ENCODE peak calls at places on chromosomes 12 and 14, in ten cellular contexts. One of them, this sample, is unnamed.

GRCh38 chr12:50665170-50665569 is 98.7 kb upstream of the ATF1 start:
- DNase-seq in EL: no peak
- DNase-seq in cardiac fibroblast: no peak
- DNase-seq in naive thymus-derived CD4-positive, alpha-beta T cell: no peak
- DNase-seq in OCI-LY7: no peak
- DNase-seq in A673: no peak
- DNase-seq in COR-L47: no peak
- DNase-seq in activated T-cell treated with anti-CD3 and anti-CD28 coated beads for 1 hour: no peak
- DNase-seq in pancreas: no peak
- DNase-seq in AG09309: no peak
- DNase-seq in this sample: no peak

GRCh38 chr12:50057896-50058670 is 687 bp downstream of the ASIC1 start:
- DNase-seq in pancreas: no peak
- DNase-seq in activated T-cell treated with anti-CD3 and anti-CD28 coated beads for 1 hour: no peak
- DNase-seq in AG09309: no peak
- DNase-seq in COR-L47: no peak
- DNase-seq in naive thymus-derived CD4-positive, alpha-beta T cell: no peak
- DNase-seq in cardiac fibroblast: no peak
- DNase-seq in EL: no peak
- DNase-seq in OCI-LY7: no peak
- DNase-seq in A673: no peak
- DNase-seq in this sample: peak

GRCh38 chr14:100691395-100692025 is 35.2 kb upstream of the DLK1 start:
- DNase-seq in OCI-LY7: no peak
- DNase-seq in A673: peak
- DNase-seq in cardiac fibroblast: no peak
- DNase-seq in naive thymus-derived CD4-positive, alpha-beta T cell: no peak
- DNase-seq in AG09309: no peak
- DNase-seq in COR-L47: peak
- DNase-seq in EL: no peak
- DNase-seq in pancreas: peak
- DNase-seq in activated T-cell treated with anti-CD3 and anti-CD28 coated beads for 1 hour: no peak
- DNase-seq in this sample: no peak

GRCh38 chr12:117640511-117640910 is 279.1 kb upstream of the NOS1 start:
- DNase-seq in A673: no peak
- DNase-seq in activated T-cell treated with anti-CD3 and anti-CD28 coated beads for 1 hour: no peak
- DNase-seq in naive thymus-derived CD4-positive, alpha-beta T cell: no peak
- DNase-seq in AG09309: no peak
- DNase-seq in COR-L47: no peak
- DNase-seq in OCI-LY7: no peak
- DNase-seq in EL: no peak
- DNase-seq in cardiac fibroblast: no peak
- DNase-seq in pancreas: no peak
- DNase-seq in this sample: no peak

GRCh38 chr12:94618995-94619695 is 31.2 kb downstream of the TMCC3 start:
- DNase-seq in AG09309: peak
- DNase-seq in naive thymus-derived CD4-positive, alpha-beta T cell: no peak
- DNase-seq in OCI-LY7: no peak
- DNase-seq in EL: peak
- DNase-seq in cardiac fibroblast: peak
- DNase-seq in activated T-cell treated with anti-CD3 and anti-CD28 coated beads for 1 hour: no peak
- DNase-seq in pancreas: no peak
- DNase-seq in A673: no peak
- DNase-seq in COR-L47: no peak
- DNase-seq in this sample: no peak

GRCh38 chr12:64670856-64671639 is 60.8 kb downstream of the RASSF3 start:
- DNase-seq in pancreas: no peak
- DNase-seq in OCI-LY7: no peak
- DNase-seq in naive thymus-derived CD4-positive, alpha-beta T cell: no peak
- DNase-seq in AG09309: no peak
- DNase-seq in EL: peak
- DNase-seq in COR-L47: no peak
- DNase-seq in activated T-cell treated with anti-CD3 and anti-CD28 coated beads for 1 hour: no peak
- DNase-seq in cardiac fibroblast: peak
- DNase-seq in A673: peak
- DNase-seq in this sample: no peak

GRCh38 chr12:14843425-14843887 is at the start of gene ART4:
- DNase-seq in cardiac fibroblast: no peak
- DNase-seq in OCI-LY7: no peak
- DNase-seq in EL: no peak
- DNase-seq in AG09309: no peak
- DNase-seq in naive thymus-derived CD4-positive, alpha-beta T cell: no peak
- DNase-seq in A673: no peak
- DNase-seq in activated T-cell treated with anti-CD3 and anti-CD28 coated beads for 1 hour: no peak
- DNase-seq in COR-L47: no peak
- DNase-seq in pancreas: peak
- DNase-seq in this sample: no peak

GRCh38 chr12:70005864-70006618 is 181.0 kb downstream of the MYRFL start:
- DNase-seq in AG09309: no peak
- DNase-seq in pancreas: no peak
- DNase-seq in COR-L47: no peak
- DNase-seq in OCI-LY7: no peak
- DNase-seq in naive thymus-derived CD4-positive, alpha-beta T cell: no peak
- DNase-seq in activated T-cell treated with anti-CD3 and anti-CD28 coated beads for 1 hour: no peak
- DNase-seq in A673: no peak
- DNase-seq in EL: no peak
- DNase-seq in cardiac fibroblast: no peak
- DNase-seq in this sample: no peak

GRCh38 chr12:124915249-124916236 is 1.1 kb upstream of the UBC start:
- DNase-seq in naive thymus-derived CD4-positive, alpha-beta T cell: no peak
- DNase-seq in AG09309: no peak
- DNase-seq in COR-L47: no peak
- DNase-seq in A673: no peak
- DNase-seq in OCI-LY7: no peak
- DNase-seq in EL: peak
- DNase-seq in activated T-cell treated with anti-CD3 and anti-CD28 coated beads for 1 hour: peak
- DNase-seq in cardiac fibroblast: peak
- DNase-seq in pancreas: no peak
- DNase-seq in this sample: no peak

GRCh38 chr12:121626853-121627623 is 708 bp downstream of the ORAI1 start:
- DNase-seq in activated T-cell treated with anti-CD3 and anti-CD28 coated beads for 1 hour: peak
- DNase-seq in COR-L47: peak
- DNase-seq in EL: peak
- DNase-seq in pancreas: peak
- DNase-seq in A673: peak
- DNase-seq in OCI-LY7: peak
- DNase-seq in naive thymus-derived CD4-positive, alpha-beta T cell: peak
- DNase-seq in cardiac fibroblast: peak
- DNase-seq in AG09309: no peak
- DNase-seq in this sample: peak

GRCh38 chr12:97308576-97309198 is 153.9 kb upstream of the RMST start:
- DNase-seq in naive thymus-derived CD4-positive, alpha-beta T cell: peak
- DNase-seq in AG09309: peak
- DNase-seq in pancreas: no peak
- DNase-seq in OCI-LY7: peak
- DNase-seq in EL: peak
- DNase-seq in activated T-cell treated with anti-CD3 and anti-CD28 coated beads for 1 hour: no peak
- DNase-seq in A673: peak
- DNase-seq in COR-L47: peak
- DNase-seq in cardiac fibroblast: peak
- DNase-seq in this sample: peak

This sample was measured in NB4.